ENCODE peak calls at places on chromosomes 6 and 20, in seven cellular contexts. D is CD4-positive, alpha-beta T cell; X is RPMI8226; U is NCI-H1105 treated with DMSO at 0.1 percent for 48 hours; C is upper lobe of left lung; A is activated naive CD8-positive, alpha-beta T cell treated with anti-CD3 and anti-CD28 coated beads for 36 hours; N is COR-L47. B is an unnamed sample.

GRCh38 chr6:10237284-10238043 is 177.4 kb downstream of the TFAP2A start:
- DNase-seq in D (no peak), X (no peak), U (no peak), C (no peak), A (no peak), N (no peak), B (no peak)

GRCh38 chr6:56549014-56549413 is 93.7 kb downstream of the DST start:
- DNase-seq in D (no peak), X (no peak), U (no peak), C (no peak), A (no peak), N (no peak), B (no peak)

GRCh38 chr6:81785340-81785739 is 32.9 kb upstream of the TENT5A start:
- DNase-seq in D (no peak), X (no peak), U (no peak), C (no peak), A (no peak), N (no peak), B (no peak)

GRCh38 chr6:84967389-84967788 is 203.0 kb upstream of the TBX18 start:
- DNase-seq in D (no peak), X (peak), U (peak), C (no peak), A (no peak), N (peak), B (no peak)

GRCh38 chr6:100593522-100593921 is 128.8 kb upstream of the SIM1 start:
- DNase-seq in D (no peak), X (no peak), U (no peak), C (no peak), A (no peak), N (no peak), B (no peak)

GRCh38 chr6:124670801-124671200 is 291.4 kb upstream of the RNF217 start:
- DNase-seq in D (no peak), X (no peak), U (peak), C (no peak), A (no peak), N (peak), B (no peak)

GRCh38 chr20:61514805-61515505 is 262.9 kb downstream of the CDH4 start:
- DNase-seq in D (no peak), X (peak), U (no peak), C (no peak), A (no peak), N (no peak), B (no peak)

GRCh38 chr6:143545976-143546547 is 34.5 kb upstream of the FUCA2 start:
- DNase-seq in D (no peak), X (no peak), U (no peak), C (no peak), A (no peak), N (no peak), B (no peak)

GRCh38 chr20:21183722-21184121 is 57.8 kb downstream of the KIZ start:
- DNase-seq in D (no peak), X (no peak), U (no peak), C (no peak), A (no peak), N (no peak), B (no peak)

GRCh38 chr20:60113024-60113724 is 155.0 kb downstream of the CDH26 start:
- DNase-seq in D (no peak), X (no peak), U (no peak), C (peak), A (no peak), N (no peak), B (no peak)

GRCh38 chr6:79821859-79822258 is 125.5 kb downstream of the ELOVL4 start:
- DNase-seq in D (no peak), X (no peak), U (no peak), C (no peak), A (no peak), N (no peak), B (no peak)

GRCh38 chr20:64229537-64230061 is 25.9 kb upstream of the PCMTD2 start:
- DNase-seq in D (no peak), X (no peak), U (no peak), C (no peak), A (no peak), N (no peak), B (no peak)

GRCh38 chr6:32169211-32169610 is 4.8 kb downstream of the EGFL8 start:
- DNase-seq in D (no peak), X (no peak), U (no peak), C (no peak), A (no peak), N (no peak), B (no peak)

GRCh38 chr6:34657307-34657978 is 39.1 kb downstream of the ILRUN start:
- DNase-seq in D (no peak), X (peak), U (peak), C (peak), A (no peak), N (no peak), B (peak)

GRCh38 chr6:37049990-37050853 is 44.8 kb downstream of the FGD2 start:
- DNase-seq in D (no peak), X (peak), U (no peak), C (peak), A (peak), N (no peak), B (peak)

GRCh38 chr6:14787677-14788076 is 458.2 kb upstream of the JARID2 start:
- DNase-seq in D (no peak), X (no peak), U (no peak), C (no peak), A (no peak), N (no peak), B (no peak)

GRCh38 chr20:45783656-45784294 is 7.9 kb downstream of the WFDC3 start:
- DNase-seq in D (no peak), X (no peak), U (no peak), C (peak), A (no peak), N (peak), B (no peak)

GRCh38 chr6:125781307-125781868 is 9.4 kb upstream of the NCOA7 start:
- DNase-seq in D (peak), X (peak), U (peak), C (peak), A (peak), N (peak), B (no peak)

GRCh38 chr6:120354452-120355098 is 979.7 kb downstream of the TBC1D32 start:
- DNase-seq in D (no peak), X (no peak), U (no peak), C (no peak), A (peak), N (no peak), B (no peak)

GRCh38 chr6:142009647-142010046 is 123.1 kb upstream of the GJE1 start:
- DNase-seq in D (no peak), X (no peak), U (no peak), C (no peak), A (no peak), N (no peak), B (no peak)

GRCh38 chr20:35939264-35939663 is 15.0 kb downstream of the SCAND1 start:
- DNase-seq in D (no peak), X (no peak), U (no peak), C (no peak), A (no peak), N (no peak), B (no peak)

GRCh38 chr6:17397764-17398194 is 4.4 kb downstream of the CAP2 start:
- DNase-seq in D (no peak), X (no peak), U (no peak), C (no peak), A (no peak), N (no peak), B (no peak)

GRCh38 chr6:11480541-11480940 is 57.0 kb upstream of the TMEM170B start:
- DNase-seq in D (no peak), X (no peak), U (no peak), C (no peak), A (no peak), N (no peak), B (no peak)

GRCh38 chr20:11901127-11901526 is 16.6 kb upstream of the BTBD3 start:
- DNase-seq in D (no peak), X (no peak), U (no peak), C (no peak), A (no peak), N (no peak), B (no peak)

GRCh38 chr6:6713660-6714446 is 125.3 kb downstream of the LY86 start:
- DNase-seq in D (no peak), X (no peak), U (no peak), C (no peak), A (no peak), N (no peak), B (no peak)

GRCh38 chr6:66396145-66396544 is 689.1 kb upstream of the EYS start:
- DNase-seq in D (no peak), X (no peak), U (no peak), C (no peak), A (no peak), N (no peak), B (no peak)

GRCh38 chr20:59193325-59193724 is 29.7 kb downstream of the ZNF831 start:
- DNase-seq in D (no peak), X (no peak), U (no peak), C (no peak), A (no peak), N (no peak), B (no peak)

GRCh38 chr6:111972714-111973678 is 80.9 kb upstream of the CCN6 start:
- DNase-seq in D (peak), X (no peak), U (no peak), C (peak), A (peak), N (no peak), B (peak)

GRCh38 chr6:87501809-87502572 is 29.2 kb downstream of the SLC35A1 start:
- DNase-seq in D (no peak), X (no peak), U (peak), C (no peak), A (no peak), N (no peak), B (no peak)

GRCh38 chr6:16206595-16207037 is 31.8 kb upstream of the GMPR start:
- DNase-seq in D (peak), X (peak), U (peak), C (peak), A (peak), N (peak), B (peak)

GRCh38 chr6:4610256-4610655 is 165.9 kb upstream of the CDYL start:
- DNase-seq in D (no peak), X (no peak), U (no peak), C (no peak), A (no peak), N (no peak), B (no peak)

GRCh38 chr6:78666764-78667163 is 200.6 kb upstream of the IRAK1BP1 start:
- DNase-seq in D (no peak), X (no peak), U (no peak), C (no peak), A (no peak), N (no peak), B (no peak)

GRCh38 chr6:34146801-34147592 is 1.1 kb upstream of the GRM4 start:
- DNase-seq in D (no peak), X (no peak), U (no peak), C (no peak), A (no peak), N (no peak), B (no peak)

GRCh38 chr20:36491901-36492617 is 49.3 kb upstream of the MYL9 start:
- DNase-seq in D (peak), X (no peak), U (no peak), C (peak), A (peak), N (no peak), B (peak)

GRCh38 chr6:151141685-151142084 is 98.1 kb upstream of the AKAP12 start:
- DNase-seq in D (no peak), X (peak), U (no peak), C (no peak), A (no peak), N (no peak), B (no peak)

GRCh38 chr6:106470316-106470715 is 109.8 kb downstream of the CRYBG1 start:
- DNase-seq in D (no peak), X (no peak), U (no peak), C (no peak), A (no peak), N (no peak), B (no peak)

GRCh38 chr6:21022343-21023107 is 488.3 kb downstream of the CDKAL1 start:
- DNase-seq in D (no peak), X (no peak), U (peak), C (peak), A (no peak), N (peak), B (no peak)

GRCh38 chr6:151075005-151075404 is 164.8 kb upstream of the AKAP12 start:
- DNase-seq in D (no peak), X (no peak), U (no peak), C (no peak), A (no peak), N (no peak), B (no peak)

GRCh38 chr6:104325341-104326172 is 534.2 kb downstream of the HACE1 start:
- DNase-seq in D (no peak), X (peak), U (peak), C (no peak), A (no peak), N (peak), B (no peak)

B was measured in immature natural killer cell.